ENCODE peak calls at places on chromosomes 4 and X, in six cellular contexts. M is heart right ventricle, E is endodermal cell, X is nephron progenitor cell, T is IMR-90, F is cardiac fibroblast. L is an unnamed sample.

GRCh38 chrX:115573172-115573571 is 12.2 kb downstream of the PLS3 start:
- DNase-seq in F (peak; percentile 22), M (no peak), T (no peak), E (no peak), X (no peak), L (no peak)

GRCh38 chr4:8774071-8774470 is 97.6 kb downstream of the HMX1 start:
- DNase-seq in E (peak; percentile 22), T (no peak), F (no peak), X (no peak), M (no peak), L (no peak)

GRCh38 chr4:68433582-68433981 is 13.7 kb upstream of the TMPRSS11E start:
- DNase-seq in M (no peak), E (no peak), T (no peak), F (no peak), X (no peak), L (no peak)

GRCh38 chr4:95889662-95890061 is 49.8 kb downstream of the PDHA2 start:
- DNase-seq in E (peak; percentile 77), M (no peak), X (peak; percentile 26), F (peak; percentile 32), T (no peak), L (no peak)

GRCh38 chrX:5823861-5824260 is 404.8 kb downstream of the NLGN4X start:
- DNase-seq in E (peak; percentile 48), X (peak; percentile 17), F (no peak), M (no peak), T (no peak), L (no peak)

GRCh38 chrX:29948653-29949052 is 266.7 kb upstream of the MAGEB2 start:
- DNase-seq in E (no peak), T (peak; percentile 37), X (no peak), M (no peak), F (peak; percentile 50), L (no peak)

GRCh38 chr4:105741548-105741947 is 33.0 kb downstream of the GSTCD start:
- DNase-seq in F (peak; percentile 63), M (no peak), E (no peak), X (no peak), T (peak; percentile 35), L (no peak)

GRCh38 chrX:131747173-131747572 is 203.3 kb downstream of the OR13H1 start:
- DNase-seq in F (no peak), M (peak; percentile 8), E (no peak), X (no peak), T (peak; percentile 90), L (no peak)

GRCh38 chr4:88177981-88178632 is 19.7 kb upstream of the ABCG2 start:
- DNase-seq in X (no peak), F (peak; percentile 76), E (peak; percentile 94), M (no peak), T (peak; percentile 85), L (peak; percentile 74)

GRCh38 chr4:15333692-15334633 is 93.9 kb upstream of the C1QTNF7 start:
- DNase-seq in M (no peak), F (no peak), E (no peak), T (no peak), X (no peak), L (peak; percentile 23)

GRCh38 chr4:58825278-58825677 is 1715.1 kb upstream of the IGFBP7 start:
- DNase-seq in F (no peak), T (no peak), X (no peak), E (no peak), M (no peak), L (no peak)

GRCh38 chrX:12446342-12447075 is 308.2 kb downstream of the FRMPD4 start:
- DNase-seq in F (peak; percentile 89), M (no peak), E (no peak), X (no peak), T (peak; percentile 55), L (peak; percentile 60)

GRCh38 chrX:12379666-12380065 is 241.4 kb downstream of the FRMPD4 start:
- DNase-seq in T (no peak), X (no peak), M (no peak), F (peak; percentile 68), E (no peak), L (no peak)

GRCh38 chrX:25858273-25858880 is 279.8 kb upstream of the MAGEB18 start:
- DNase-seq in F (peak; percentile 38), T (no peak), E (no peak), X (no peak), M (no peak), L (no peak)
- TF ChIP-seq CTCF in F (peak; percentile 20), T (no peak), E (no peak), X (no peak), M (no peak), L (no peak)

GRCh38 chr4:103787057-103787456 is 67.3 kb upstream of the TACR3 start:
- DNase-seq in X (no peak), M (no peak), E (no peak), F (no peak), T (no peak), L (no peak)

GRCh38 chr4:103786593-103786992 is 66.8 kb upstream of the TACR3 start:
- DNase-seq in X (no peak), M (no peak), F (no peak), T (no peak), E (no peak), L (no peak)

DNA sequence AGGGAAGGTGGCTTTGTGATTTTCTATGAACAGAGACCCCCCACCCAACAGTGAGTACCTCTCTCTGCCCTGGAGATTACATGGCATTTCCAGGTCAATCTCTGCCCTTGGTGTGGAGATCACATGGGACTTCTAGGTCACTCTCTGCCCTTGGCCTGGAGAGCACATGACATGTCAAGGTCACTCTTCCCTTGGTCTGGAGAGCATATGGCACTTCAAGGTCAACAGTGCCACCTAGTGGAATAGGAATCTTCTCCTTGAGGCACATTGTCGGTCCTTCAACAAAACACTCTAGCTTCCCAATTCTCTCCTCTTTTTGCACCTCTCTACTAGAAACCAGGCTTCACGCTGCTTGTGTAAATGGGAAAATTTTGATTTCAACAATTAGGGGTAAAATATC is 66.2 kb upstream of the TACR3 start:
- DNase-seq in F (peak; percentile 46), M (no peak), E (peak; percentile 68), X (peak; percentile 20), T (no peak), L (peak; percentile 49)
- TF ChIP-seq CTCF in F (peak; percentile 37), M (peak; percentile 32), E (peak; percentile 86), X (peak; percentile 42), T (peak; percentile 20), L (peak; percentile 84)

GRCh38 chr4:109872065-109872464 is 24.2 kb downstream of the LRIT3 start:
- DNase-seq in X (no peak), T (no peak), F (no peak), M (no peak), E (no peak), L (no peak)

GRCh38 chr4:109872950-109873656 is 25.2 kb downstream of the LRIT3 start:
- DNase-seq in X (no peak), E (no peak), M (no peak), T (no peak), F (no peak), L (no peak)

GRCh38 chr4:109875106-109875505 is 27.2 kb downstream of the LRIT3 start:
- DNase-seq in T (no peak), M (no peak), F (no peak), E (no peak), X (no peak), L (no peak)

GRCh38 chr4:109876634-109877265 is 28.8 kb downstream of the LRIT3 start:
- DNase-seq in M (no peak), F (no peak), X (no peak), T (no peak), E (no peak), L (no peak)

DNA sequence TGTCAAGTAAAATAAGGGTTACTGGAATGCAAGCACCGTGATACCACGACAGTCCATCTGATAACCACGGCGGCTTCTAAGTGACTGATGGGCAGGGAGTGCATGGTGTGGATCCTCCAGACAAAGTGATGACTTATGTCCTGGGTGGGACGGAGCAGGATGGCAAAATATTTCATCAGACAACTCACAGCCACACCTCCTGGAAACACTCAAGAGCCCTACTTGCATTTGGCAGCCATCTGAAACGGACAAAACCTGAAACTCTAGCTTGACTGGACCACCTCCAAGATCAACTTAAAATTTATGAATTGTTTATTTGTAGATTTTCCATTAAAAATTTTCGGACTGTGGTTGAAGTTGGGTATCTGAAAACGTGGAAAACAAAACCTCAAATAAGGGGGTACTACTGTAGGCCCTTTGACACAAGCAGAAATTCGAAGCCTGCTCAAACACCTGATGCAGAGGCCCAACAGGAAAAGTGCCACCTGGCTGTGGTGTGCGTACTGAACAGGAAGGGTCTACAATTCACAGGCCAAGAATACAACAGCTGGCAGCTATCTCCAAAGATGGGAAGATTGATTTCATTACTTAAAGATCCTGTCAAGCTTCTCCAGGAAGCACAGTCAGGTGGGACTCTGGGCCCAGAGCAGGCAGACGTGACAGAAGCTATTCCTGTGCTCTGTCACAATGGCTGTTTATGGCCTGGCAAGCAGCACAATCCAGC is 26.0 kb downstream of the LRIT3 start:
- DNase-seq in T (peak; percentile 2), E (no peak), X (no peak), M (no peak), F (peak; percentile 44), L (peak; percentile 4)
- TF ChIP-seq CTCF in T (no peak), E (no peak), X (no peak), M (no peak), F (no peak), L (no peak)

GRCh38 chr4:109301691-109302365 is 630 bp downstream of the COL25A1 start:
- DNase-seq in T (no peak), X (peak; percentile 21), E (peak; percentile 63), M (no peak), F (no peak), L (no peak)

GRCh38 chr4:109296545-109296944 is 5.9 kb downstream of the COL25A1 start:
- DNase-seq in F (no peak), E (no peak), M (no peak), X (no peak), T (no peak), L (no peak)

GRCh38 chr4:109294468-109295020 is 7.9 kb downstream of the COL25A1 start:
- DNase-seq in T (peak; percentile 13), M (no peak), F (peak; percentile 33), X (no peak), E (no peak), L (no peak)

GRCh38 chr4:109295081-109295480 is 7.4 kb downstream of the COL25A1 start:
- DNase-seq in F (no peak), E (no peak), T (no peak), M (no peak), X (no peak), L (no peak)

GRCh38 chr4:109298279-109299010 is 4.0 kb downstream of the COL25A1 start:
- DNase-seq in M (no peak), E (no peak), F (peak; percentile 20), T (no peak), X (no peak), L (no peak)
- TF ChIP-seq CTCF in M (peak; percentile 44), E (peak; percentile 86), F (peak; percentile 53), T (peak; percentile 41), X (peak; percentile 67), L (peak; percentile 70)

L was measured in HFFc6.